ENCODE peak calls at places on chromosomes 4 and X, in nine cellular contexts. T is fibroblast of lung, V is mammary epithelial cell, B is fibroblast of pulmonary artery, Y is AG04450, J is dorsolateral prefrontal cortex, N is uterus, A is brain microvascular endothelial cell, K is GM23338. H is an unnamed sample.

GRCh38 chr4:56038763-56039162 is 90.0 kb downstream of the CEP135 start:
- DNase-seq in V (peak), B (no peak), Y (no peak), T (no peak), A (no peak), K (no peak), J (no peak), N (no peak), H (no peak)

GRCh38 chr4:96407651-96408342 is 567.9 kb downstream of the PDHA2 start:
- DNase-seq in V (no peak), Y (no peak), J (no peak), K (no peak), N (no peak), A (peak), B (peak), T (no peak), H (no peak)

GRCh38 chr4:16289872-16290554 is 63.7 kb upstream of the TAPT1 start:
- DNase-seq in V (no peak), N (no peak), A (peak), T (peak), K (peak), J (no peak), B (peak), Y (no peak), H (no peak)

GRCh38 chrX:103831342-103831802 is 685 bp downstream of the RAB9B start:
- DNase-seq in K (peak), J (no peak), A (no peak), N (no peak), Y (no peak), B (peak), V (no peak), T (no peak), H (no peak)

GRCh38 chrX:68332156-68332823 is 101.0 kb downstream of the OPHN1 start:
- DNase-seq in N (no peak), A (no peak), K (peak), V (no peak), T (peak), J (no peak), B (peak), Y (no peak), H (no peak)

GRCh38 chrX:2596050-2596449 is 95.0 kb upstream of the CD99 start:
- DNase-seq in N (no peak), A (no peak), K (no peak), Y (no peak), B (no peak), J (no peak), T (no peak), V (no peak), H (no peak)

GRCh38 chr4:76732246-76732645 is 165.7 kb downstream of the SOWAHB start:
- DNase-seq in A (no peak), B (no peak), Y (no peak), K (no peak), J (no peak), N (no peak), T (no peak), V (no peak), H (no peak)

GRCh38 chr4:57102050-57102564 is 8.1 kb downstream of the IGFBP7 start:
- DNase-seq in B (peak), V (peak), A (peak), K (no peak), T (peak), Y (peak), N (peak), J (no peak), H (peak)

GRCh38 chrX:130108647-130109428 is 1.5 kb downstream of the ELF4 start:
- DNase-seq in B (no peak), V (peak), N (no peak), Y (no peak), T (no peak), J (no peak), A (no peak), K (no peak), H (no peak)

GRCh38 chr4:168028568-168028967 is 63.8 kb upstream of the ANXA10 start:
- DNase-seq in J (no peak), N (no peak), Y (no peak), V (peak), T (no peak), A (no peak), B (peak), K (no peak), H (no peak)

GRCh38 chrX:12269484-12269883 is 131.2 kb downstream of the FRMPD4 start:
- DNase-seq in B (peak), J (no peak), A (no peak), N (no peak), V (no peak), K (no peak), T (no peak), Y (no peak), H (no peak)
- TF ChIP-seq CTCF in B (no peak), J (no peak), A (peak), N (no peak), V (peak), K (no peak), T (no peak), Y (no peak), H (no peak)

GRCh38 chr4:126916626-126917140 is 716.1 kb upstream of the INTU start:
- DNase-seq in N (no peak), B (peak), Y (peak), K (no peak), A (peak), J (no peak), T (peak), V (peak), H (no peak)

GRCh38 chr4:126915999-126916625 is 716.6 kb upstream of the INTU start:
- DNase-seq in B (peak), V (no peak), K (no peak), A (no peak), J (no peak), T (peak), Y (no peak), N (no peak), H (no peak)
- H3K4me3 ChIP-seq in B (no peak), V (no peak), K (no peak), A (no peak), J (peak), T (peak), Y (peak), N (no peak), H (no peak)

DNA sequence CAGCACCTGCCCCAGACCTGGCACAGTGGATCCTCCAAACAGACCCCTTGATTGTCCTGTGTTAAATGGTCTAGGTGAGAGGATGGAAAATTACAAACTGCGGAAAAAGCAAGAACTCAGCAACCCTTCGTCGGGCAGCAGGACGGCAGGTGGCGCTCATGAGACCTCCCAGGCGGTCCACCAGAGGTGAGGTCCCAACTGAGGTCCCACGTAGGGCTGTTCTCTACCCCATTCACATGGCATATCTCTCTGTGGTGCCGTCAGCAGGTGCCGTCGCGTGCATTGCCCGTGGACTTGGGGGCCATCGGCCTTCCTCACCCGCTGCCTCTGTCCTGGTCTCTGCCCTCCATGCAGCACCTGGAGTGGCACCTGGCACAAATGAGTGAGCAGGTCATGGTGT is 88.2 kb downstream of the CRMP1 start:
- DNase-seq in T (no peak), A (no peak), B (no peak), N (no peak), V (no peak), J (no peak), Y (no peak), K (peak), H (no peak)
- TF ChIP-seq CTCF in T (no peak), A (peak), B (no peak), N (no peak), V (no peak), J (no peak), Y (peak), K (peak), H (peak)

DNA sequence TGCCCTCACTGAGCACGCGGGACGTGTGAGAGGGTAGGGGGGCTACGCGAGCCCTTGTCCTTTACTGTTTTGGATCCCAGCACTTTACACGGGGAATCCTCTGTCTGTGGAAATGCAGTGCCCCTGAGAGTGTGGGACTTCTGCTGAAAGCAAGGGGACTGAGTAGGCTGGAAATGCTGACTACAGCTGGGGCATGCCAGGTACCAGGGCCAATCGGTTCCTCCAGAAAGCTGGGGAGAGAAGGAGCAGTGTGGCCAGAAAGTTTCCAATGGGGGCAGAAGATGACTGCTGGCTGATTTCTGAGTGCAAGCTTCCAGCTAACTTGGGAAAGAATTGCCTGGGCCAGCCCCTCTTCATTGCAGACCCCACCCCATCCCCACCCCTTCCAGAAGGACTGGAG is 1.5 kb downstream of the NHSL2 start:
- DNase-seq in A (no peak), J (no peak), T (no peak), Y (no peak), N (no peak), K (no peak), V (no peak), B (no peak), H (no peak)
- H3K4me3 ChIP-seq in A (peak), J (peak), T (no peak), Y (peak), N (no peak), K (peak), V (no peak), B (peak), H (peak)

DNA sequence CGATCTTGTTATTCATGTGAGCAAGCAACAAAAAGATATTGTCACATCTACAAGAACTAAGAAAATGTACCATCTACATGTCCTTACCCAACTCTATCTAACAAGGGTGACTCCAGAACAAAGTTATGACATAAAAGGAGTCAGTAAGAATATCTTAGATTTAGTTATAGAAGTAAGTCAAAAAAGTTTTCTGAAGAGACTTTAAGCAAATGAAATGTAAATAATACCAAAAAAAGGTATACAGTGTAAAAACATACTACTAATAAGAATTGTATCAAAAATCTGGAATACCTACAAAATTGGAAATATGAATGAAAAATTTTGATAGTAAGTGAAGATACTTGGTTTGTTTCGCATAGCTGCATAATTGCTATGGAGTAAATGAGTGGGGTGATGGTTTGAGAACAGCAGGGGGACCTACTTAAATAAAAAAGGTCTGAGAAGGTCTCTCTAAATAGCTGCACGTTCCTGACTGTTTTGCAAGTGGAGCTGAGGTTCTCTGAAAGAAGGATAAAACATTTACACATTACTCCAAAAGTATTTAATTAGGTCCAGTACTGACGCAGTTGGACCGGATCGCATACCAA is 51.0 kb upstream of the ENPP6 start:
- DNase-seq in N (no peak), T (peak), A (no peak), Y (no peak), B (peak), V (no peak), J (no peak), K (no peak), H (no peak)
- TF ChIP-seq CTCF in N (no peak), T (peak), A (no peak), Y (peak), B (no peak), V (no peak), J (no peak), K (no peak), H (no peak)

DNA sequence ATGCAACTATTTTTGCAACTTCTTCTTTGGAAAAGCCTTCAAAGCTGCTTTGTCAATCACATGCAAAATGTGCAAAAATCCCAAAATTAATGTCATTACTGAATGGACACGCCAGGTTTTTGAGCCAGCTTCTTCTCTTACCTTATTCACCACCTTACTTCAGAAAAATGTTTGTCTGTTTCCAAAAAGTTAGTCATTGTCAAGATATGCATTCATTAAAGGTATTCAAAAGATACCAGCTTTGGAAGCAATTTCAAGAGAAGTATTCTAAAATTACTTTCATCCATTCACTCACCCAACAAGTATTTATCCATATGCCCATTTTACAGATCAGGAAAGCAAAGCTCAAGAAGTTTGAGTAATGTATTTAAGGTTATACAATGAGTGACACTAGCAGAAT is 2.3 kb upstream of the SEPSECS start:
- DNase-seq in J (no peak), N (no peak), V (no peak), K (no peak), Y (no peak), B (no peak), T (no peak), A (no peak), H (no peak)
- H3K4me3 ChIP-seq in J (no peak), N (no peak), V (no peak), K (no peak), Y (no peak), B (no peak), T (no peak), A (no peak), H (no peak)

GRCh38 chrX:105190252-105190853 is 30.1 kb downstream of the TEX13A start:
- DNase-seq in V (peak), T (peak), N (no peak), Y (no peak), B (peak), A (peak), J (no peak), K (peak), H (no peak)

GRCh38 chrX:105189093-105189492 is 31.4 kb downstream of the TEX13A start:
- DNase-seq in V (no peak), B (no peak), T (no peak), J (no peak), N (no peak), Y (no peak), K (no peak), A (no peak), H (no peak)

DNA sequence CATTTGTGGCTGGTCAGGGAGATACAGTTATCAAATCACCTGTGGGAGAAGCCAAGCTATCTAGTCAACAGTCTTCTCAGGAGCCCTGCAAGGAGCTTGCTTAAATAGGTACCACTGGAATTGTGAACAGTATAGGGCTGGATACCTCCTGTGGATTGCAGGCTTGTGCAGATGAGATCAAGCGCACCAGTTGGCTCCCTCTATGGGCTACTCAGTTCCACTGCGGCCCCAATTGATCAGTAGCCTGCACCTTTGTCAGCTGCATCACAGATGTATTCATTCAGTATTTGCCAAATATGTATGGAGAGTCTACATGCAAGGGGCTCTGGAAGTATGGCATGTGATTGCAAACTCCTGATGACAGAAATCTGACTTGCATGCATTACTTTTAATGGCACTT is 28.6 kb downstream of the TEX13A start:
- DNase-seq in T (no peak), A (peak), B (peak), V (peak), N (no peak), K (peak), Y (no peak), J (no peak), H (no peak)
- TF ChIP-seq CTCF in T (peak), A (peak), B (peak), V (peak), N (no peak), K (peak), Y (peak), J (peak), H (peak)

GRCh38 chr4:138935-139334 is 14.6 kb downstream of the ZNF718 start:
- DNase-seq in A (no peak), J (no peak), T (no peak), K (no peak), B (no peak), N (no peak), Y (no peak), V (no peak), H (no peak)

GRCh38 chr4:139691-140090 is 15.4 kb downstream of the ZNF718 start:
- DNase-seq in V (no peak), K (peak), B (no peak), N (no peak), A (no peak), T (no peak), Y (no peak), J (no peak), H (no peak)
- H3K4me3 ChIP-seq in V (no peak), K (no peak), B (no peak), N (no peak), A (no peak), T (no peak), Y (no peak), J (no peak), H (no peak)